ENCODE peak calls at places on chromosomes 16 and 17, in six cellular contexts. D is OCI-LY7, W is hepatocyte, Q is brain microvascular endothelial cell, S is endothelial cell of umbilical vein, E is adrenal gland. T is an unnamed sample.

GRCh38 chr17:40810505-40810904 is 10.7 kb upstream of the KRT28 start:
- DNase-seq in E (no peak), W (no peak), S (peak), D (no peak), Q (no peak), T (no peak)

GRCh38 chr17:76432712-76433336 is 20.1 kb downstream of the UBE2O start:
- DNase-seq in S (no peak), E (no peak), Q (peak), W (no peak), D (peak), T (peak)

GRCh38 chr16:58280846-58281301 is 14.0 kb downstream of the PRSS54 start:
- DNase-seq in D (no peak), E (no peak), Q (no peak), S (no peak), W (no peak), T (peak)

GRCh38 chr17:17439971-17440843 is 36.6 kb upstream of the MED9 start:
- DNase-seq in W (peak), Q (peak), E (peak), D (peak), S (peak), T (peak)

GRCh38 chr17:29140631-29141483 is 39.3 kb downstream of the MYO18A start:
- DNase-seq in W (no peak), Q (no peak), E (no peak), D (peak), S (peak), T (peak)

GRCh38 chr17:57861000-57861736 is 11.3 kb upstream of the MRPS23 start:
- DNase-seq in E (peak), Q (no peak), D (peak), S (peak), W (peak), T (peak)

GRCh38 chr17:46935658-46936266 is 12.8 kb downstream of the GOSR2 start:
- DNase-seq in Q (peak), S (peak), E (no peak), W (peak), D (no peak), T (no peak)

GRCh38 chr16:57632568-57632967 is 4.1 kb downstream of the ADGRG1 start:
- DNase-seq in S (no peak), Q (no peak), D (no peak), W (no peak), E (peak), T (no peak)

GRCh38 chr17:80261159-80261894 is 675 bp downstream of the RNF213 start:
- DNase-seq in E (peak), Q (peak), D (peak), S (peak), W (peak), T (peak)

GRCh38 chr17:70158180-70158579 is 11.2 kb upstream of the KCNJ2 start:
- DNase-seq in Q (no peak), D (no peak), S (peak), E (no peak), W (no peak), T (no peak)

GRCh38 chr16:47142469-47143328 is 1.0 kb downstream of the NETO2 start:
- DNase-seq in S (peak), D (peak), E (peak), W (peak), Q (peak), T (no peak)

GRCh38 chr16:47136101-47136820 is 7.5 kb downstream of the NETO2 start:
- DNase-seq in E (no peak), S (peak), W (no peak), Q (peak), D (no peak), T (no peak)

GRCh38 chr16:47140686-47141085 is 3.1 kb downstream of the NETO2 start:
- DNase-seq in D (no peak), E (no peak), W (no peak), Q (no peak), S (no peak), T (no peak)

GRCh38 chr16:47141773-47142468 is 1.8 kb downstream of the NETO2 start:
- DNase-seq in S (peak), E (peak), Q (peak), W (peak), D (peak), T (peak)

GRCh38 chr16:47139561-47140185 is 4.1 kb downstream of the NETO2 start:
- DNase-seq in S (no peak), E (no peak), W (no peak), Q (no peak), D (no peak), T (no peak)
- H3K4me3 ChIP-seq in S (no peak), E (no peak), W (no peak), Q (no peak), D (no peak), T (no peak)

DNA sequence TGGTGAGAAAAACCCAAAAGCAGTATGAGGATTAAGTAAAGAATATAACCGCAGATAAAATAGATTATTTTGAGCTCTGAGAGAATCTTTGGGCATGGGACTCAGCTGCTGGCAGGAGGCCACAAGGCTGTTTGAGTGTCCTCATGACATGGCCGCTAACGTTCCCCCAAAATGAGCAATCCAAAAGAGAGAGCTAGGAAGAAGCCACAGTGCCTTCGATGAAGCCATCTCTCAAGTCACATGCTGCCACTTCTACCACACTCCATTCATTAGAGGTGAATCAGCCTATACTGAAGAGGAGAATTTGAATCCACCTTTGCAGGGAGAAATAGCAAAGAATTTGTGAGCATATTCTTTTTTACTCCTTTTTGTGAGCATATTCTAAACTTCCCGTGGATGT is 34.2 kb downstream of the ANKFY1 start:
- DNase-seq in E (peak), W (peak), S (no peak), Q (peak), D (no peak), T (no peak)
- H3K4me3 ChIP-seq in E (no peak), W (no peak), S (no peak), Q (no peak), D (no peak), T (no peak)

GRCh38 chr16:78310990-78311561 is 211.6 kb downstream of the WWOX start:
- DNase-seq in Q (no peak), S (no peak), W (no peak), E (no peak), D (no peak), T (peak)
- H3K4me3 ChIP-seq in Q (no peak), S (no peak), W (no peak), E (no peak), D (no peak), T (no peak)

GRCh38 chr16:77789085-77789611 is 784 bp downstream of the VAT1L start:
- DNase-seq in Q (no peak), D (no peak), S (no peak), E (no peak), W (peak), T (no peak)

GRCh38 chr16:77789646-77790370 is 1.4 kb downstream of the VAT1L start:
- DNase-seq in W (no peak), S (no peak), D (no peak), Q (no peak), E (no peak), T (no peak)

GRCh38 chr16:77787452-77787851 is 912 bp upstream of the VAT1L start:
- DNase-seq in S (no peak), W (no peak), Q (no peak), E (no peak), D (no peak), T (no peak)

GRCh38 chr16:77786448-77786847 is 1.9 kb upstream of the VAT1L start:
- DNase-seq in W (no peak), Q (no peak), E (no peak), S (no peak), D (no peak), T (no peak)

DNA sequence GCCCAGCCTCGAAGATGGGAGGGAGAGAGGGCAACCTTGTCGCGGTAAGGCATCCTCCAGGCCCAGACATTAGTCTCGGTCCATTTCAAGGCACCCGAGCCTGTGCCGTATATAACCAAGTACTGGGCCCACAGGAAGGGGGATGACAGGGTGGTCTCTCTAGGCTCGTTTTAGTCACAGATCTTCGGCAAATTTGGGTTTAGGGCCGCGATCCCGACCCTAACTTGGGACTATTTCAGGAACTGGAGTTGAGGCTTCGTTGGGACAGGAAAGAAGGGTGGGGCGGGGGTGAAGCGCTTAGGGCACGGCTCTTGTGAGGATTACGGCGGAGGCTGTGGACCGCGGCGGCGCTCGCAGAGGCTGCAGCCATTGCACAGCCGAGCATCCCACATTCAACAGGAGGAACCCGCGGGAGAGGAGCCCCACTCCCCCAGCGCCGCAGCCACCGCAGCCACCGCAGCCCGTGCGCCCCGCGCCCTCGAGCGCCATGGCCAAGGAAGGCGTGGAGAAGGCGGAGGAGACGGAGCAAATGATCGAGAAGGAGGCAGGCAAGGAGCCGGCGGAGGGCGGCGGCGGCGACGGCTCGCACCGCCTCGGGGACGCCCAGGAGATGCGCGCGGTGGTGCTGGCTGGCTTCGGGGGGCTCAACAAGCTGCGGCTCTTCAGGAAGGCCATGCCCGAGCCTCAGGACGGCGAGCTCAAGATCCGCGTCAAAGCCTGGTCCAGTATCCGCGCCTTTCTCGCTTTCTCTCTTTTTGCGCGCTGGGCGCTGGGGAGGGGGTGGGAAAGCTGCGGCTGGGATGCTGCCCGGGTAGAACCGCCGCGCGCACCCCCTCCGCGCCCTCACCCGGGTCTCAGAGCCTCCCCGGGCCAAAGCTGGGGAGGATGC is at the start of gene VAT1L:
- DNase-seq in W (peak), D (no peak), E (peak), S (peak), Q (peak), T (no peak)
- H3K4me3 ChIP-seq in W (peak), D (no peak), E (no peak), S (peak), Q (peak), T (no peak)

DNA sequence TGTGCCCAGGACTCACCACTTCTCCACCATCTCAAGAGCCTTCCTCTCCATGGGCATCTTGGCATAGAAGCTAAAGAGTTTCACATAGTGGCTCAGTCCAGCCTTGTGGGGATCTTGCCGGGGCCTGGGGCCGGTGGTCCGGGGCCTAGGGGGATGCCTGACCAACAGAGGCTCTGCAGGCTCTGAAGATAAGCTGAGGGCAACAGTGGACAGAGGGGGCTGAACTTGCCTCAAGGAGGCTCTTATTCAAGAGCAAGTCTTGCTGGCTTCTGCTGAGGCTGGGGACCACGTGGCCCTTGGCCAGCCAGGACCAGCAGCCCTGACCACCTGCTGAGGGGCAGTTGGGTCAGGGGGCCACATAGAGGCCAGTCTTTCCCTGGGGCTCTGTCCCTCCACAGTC is 13.5 kb upstream of the THAP11 start:
- DNase-seq in W (no peak), S (no peak), Q (no peak), E (no peak), D (no peak), T (no peak)
- H3K4me3 ChIP-seq in W (no peak), S (no peak), Q (no peak), E (no peak), D (no peak), T (no peak)